ENCODE peak calls at places on chromosomes 13 and 19, in nine cellular contexts. B is suprapubic skin, A is GM12891, Q is GM12878, N is SK-N-SH, P is breast epithelium, J is HL-60, R is esophagus muscularis mucosa, K is K562. T is an unnamed sample.

GRCh38 chr19:58037927-58038687 is 4.3 kb downstream of the ZSCAN1 start:
- DNase-seq in N (no peak), B (no peak), A (no peak), K (no peak), R (no peak), P (no peak), J (no peak), Q (no peak), T (no peak)

GRCh38 chr13:35472308-35473008 is 4.0 kb downstream of the MAB21L1 start:
- DNase-seq in P (no peak), A (no peak), J (no peak), B (no peak), N (peak), Q (no peak), R (no peak), K (no peak), T (no peak)

GRCh38 chr13:93769126-93769525 is 542.5 kb downstream of the GPC6 start:
- DNase-seq in B (no peak), R (no peak), P (no peak), N (no peak), A (no peak), K (no peak), Q (no peak), J (no peak), T (no peak)

GRCh38 chr19:5016781-5017180 is 47.9 kb downstream of the KDM4B start:
- DNase-seq in P (no peak), J (no peak), A (no peak), Q (no peak), K (peak), R (no peak), N (no peak), B (no peak), T (no peak)

GRCh38 chr13:59607780-59608233 is 555.9 kb downstream of the DIAPH3 start:
- DNase-seq in P (no peak), Q (no peak), R (no peak), N (no peak), A (no peak), K (no peak), J (no peak), B (no peak), T (no peak)

GRCh38 chr13:51620165-51620983 is 36.1 kb downstream of the WDFY2 start:
- DNase-seq in K (no peak), Q (no peak), P (no peak), A (no peak), N (no peak), B (no peak), J (no peak), R (no peak), T (no peak)

GRCh38 chr13:112486386-112487126 is 101.4 kb downstream of the TUBGCP3 start:
- DNase-seq in K (no peak), J (no peak), B (no peak), N (no peak), P (no peak), Q (no peak), R (no peak), A (no peak), T (no peak)

GRCh38 chr13:79772811-79773210 is 291.9 kb downstream of the NDFIP2 start:
- DNase-seq in Q (no peak), A (no peak), N (no peak), P (no peak), B (no peak), J (no peak), K (no peak), R (no peak), T (no peak)

GRCh38 chr13:111225184-111225583 is 95.3 kb upstream of the TEX29 start:
- DNase-seq in N (no peak), B (no peak), K (no peak), P (no peak), J (no peak), A (no peak), Q (no peak), R (no peak), T (no peak)

GRCh38 chr13:32086791-32087441 is 55.3 kb downstream of the FRY start:
- DNase-seq in N (no peak), R (no peak), P (no peak), Q (no peak), J (no peak), B (no peak), K (no peak), A (no peak), T (no peak)

GRCh38 chr13:36549771-36550170 is 117.5 kb downstream of the CCNA1 start:
- DNase-seq in N (peak), A (no peak), J (no peak), K (no peak), P (no peak), B (no peak), Q (no peak), R (no peak), T (no peak)

GRCh38 chr13:33114146-33114545 is 97.9 kb downstream of the KL start:
- DNase-seq in P (no peak), N (no peak), Q (no peak), B (no peak), K (no peak), J (no peak), A (no peak), R (no peak), T (no peak)

GRCh38 chr19:52474351-52475127 is 21.2 kb downstream of the ZNF578 start:
- DNase-seq in R (no peak), B (no peak), A (no peak), P (no peak), J (no peak), N (no peak), K (no peak), Q (no peak), T (no peak)

GRCh38 chr13:28541966-28542365 is 47.0 kb upstream of the FLT1 start:
- DNase-seq in R (no peak), Q (no peak), P (no peak), J (no peak), B (no peak), A (no peak), N (no peak), K (no peak), T (no peak)
- TF ChIP-seq POLR2AphosphoS5 in R (no peak), Q (no peak), P (no peak), J (no peak), B (no peak), A (no peak), N (no peak), K (no peak), T (no peak)

GRCh38 chr19:3034194-3034844 is 5.2 kb upstream of the TLE2 start:
- DNase-seq in R (no peak), N (no peak), J (no peak), Q (no peak), B (no peak), K (peak), A (no peak), P (no peak), T (no peak)

GRCh38 chr19:3036119-3036794 is 7.2 kb upstream of the TLE2 start:
- DNase-seq in A (peak), Q (peak), J (peak), K (peak), B (peak), R (peak), P (peak), N (peak), T (peak)

GRCh38 chr19:3033595-3034193 is 4.6 kb upstream of the TLE2 start:
- DNase-seq in J (no peak), A (no peak), P (no peak), Q (no peak), K (no peak), R (no peak), B (no peak), N (no peak), T (no peak)

GRCh38 chr19:3034845-3035541 is 5.9 kb upstream of the TLE2 start:
- DNase-seq in N (no peak), P (no peak), R (no peak), B (peak), J (no peak), K (peak), A (no peak), Q (peak), T (no peak)

GRCh38 chr19:3035542-3036118 is 6.5 kb upstream of the TLE2 start:
- DNase-seq in B (peak), Q (peak), A (peak), P (peak), R (peak), J (peak), K (peak), N (peak), T (peak)
- TF ChIP-seq POLR2AphosphoS5 in B (no peak), Q (peak), A (peak), P (peak), R (peak), J (no peak), K (peak), N (peak), T (peak)

GRCh38 chr13:20715340-20715732 is 11.8 kb downstream of the IL17D start:
- DNase-seq in R (no peak), A (no peak), Q (no peak), K (no peak), P (no peak), N (no peak), B (no peak), J (no peak), T (no peak)

GRCh38 chr13:20713751-20714150 is 10.3 kb downstream of the IL17D start:
- DNase-seq in Q (no peak), N (no peak), J (no peak), R (no peak), K (no peak), P (no peak), B (no peak), A (no peak), T (no peak)

GRCh38 chr13:20714161-20714560 is 10.7 kb downstream of the IL17D start:
- DNase-seq in A (no peak), Q (no peak), B (no peak), P (no peak), N (no peak), J (no peak), R (no peak), K (no peak), T (no peak)

GRCh38 chr13:20713014-20713376 is 9.5 kb downstream of the IL17D start:
- DNase-seq in P (no peak), K (no peak), J (no peak), R (no peak), N (no peak), B (no peak), A (no peak), Q (no peak), T (no peak)

DNA sequence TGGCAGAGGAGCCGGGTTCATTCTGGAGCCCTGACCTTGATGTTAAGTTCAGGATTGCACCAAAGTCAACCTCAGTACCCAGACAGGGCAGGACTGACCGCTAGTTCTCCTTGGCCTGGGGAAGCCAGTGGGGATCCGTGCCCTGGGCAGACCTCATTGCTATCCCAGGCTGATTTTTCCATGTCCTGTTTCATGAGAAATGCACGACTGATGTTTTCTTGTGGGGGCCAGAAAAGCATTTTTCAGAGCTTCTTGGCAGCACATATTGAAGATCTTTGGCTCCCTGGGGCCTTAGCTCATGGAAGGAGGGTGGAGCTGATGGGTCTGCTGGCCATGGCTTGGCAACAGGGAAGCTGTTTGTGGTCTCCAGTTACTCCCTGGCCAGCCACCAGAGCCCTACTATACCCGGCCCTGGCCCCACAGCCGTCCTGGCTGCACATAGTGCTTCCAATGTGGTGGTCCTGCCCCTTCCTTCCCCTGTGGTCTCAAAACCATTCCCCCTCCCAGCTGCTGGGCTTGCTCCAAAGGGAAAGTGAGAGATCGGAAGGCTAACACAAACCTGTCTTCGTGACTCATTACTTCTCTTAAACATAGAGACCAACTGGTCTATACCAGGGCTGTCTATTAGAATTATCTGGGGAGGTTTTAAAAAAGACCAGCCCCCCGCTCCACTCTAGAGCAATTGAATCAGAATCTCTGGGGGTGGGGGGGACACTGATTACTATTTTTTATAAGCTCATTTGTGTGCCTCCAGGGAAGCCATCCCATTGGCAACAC is 11.3 kb downstream of the IL17D start:
- DNase-seq in P (no peak), R (no peak), B (peak), A (no peak), J (no peak), Q (no peak), K (no peak), N (no peak), T (no peak)
- TF ChIP-seq POLR2AphosphoS5 in P (no peak), R (no peak), B (no peak), A (no peak), J (no peak), Q (no peak), K (no peak), N (peak), T (no peak)

GRCh38 chr13:22487932-22488331 is 692.8 kb upstream of the SGCG start:
- DNase-seq in K (no peak), J (no peak), P (no peak), Q (no peak), N (no peak), A (no peak), B (no peak), R (no peak), T (no peak)
- TF ChIP-seq POLR2AphosphoS5 in K (no peak), J (no peak), P (no peak), Q (no peak), N (no peak), A (no peak), B (no peak), R (no peak), T (no peak)

DNA sequence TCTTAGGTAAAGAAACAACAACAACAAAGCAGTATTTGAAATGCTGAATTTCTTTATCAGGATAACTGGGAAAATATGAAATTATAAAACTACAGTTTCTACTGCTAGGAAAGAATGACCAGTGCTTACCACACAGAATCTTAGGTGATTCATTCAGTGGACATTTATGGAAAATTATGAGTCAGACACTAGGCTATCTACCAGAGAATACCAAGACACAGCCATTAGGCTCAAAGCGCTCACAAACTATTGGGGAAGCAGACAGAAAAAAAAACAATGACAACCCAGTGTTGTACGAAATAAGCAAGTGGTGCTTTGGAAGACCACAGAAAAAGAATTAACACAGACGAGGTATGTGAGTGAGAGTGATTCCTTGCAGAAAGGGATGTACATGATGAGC is 1019.5 kb downstream of the PCDH9 start:
- DNase-seq in K (peak), Q (no peak), R (no peak), J (no peak), B (no peak), N (no peak), P (no peak), A (no peak), T (no peak)
- TF ChIP-seq POLR2AphosphoS5 in K (no peak), Q (no peak), R (no peak), J (no peak), B (no peak), N (peak), P (no peak), A (no peak), T (no peak)

GRCh38 chr19:1163934-1164683 is 10.0 kb downstream of the SBNO2 start:
- DNase-seq in Q (no peak), B (peak), J (peak), A (no peak), P (no peak), N (no peak), K (no peak), R (no peak), T (no peak)
- TF ChIP-seq POLR2AphosphoS5 in Q (no peak), B (no peak), J (no peak), A (no peak), P (no peak), N (no peak), K (no peak), R (no peak), T (no peak)

GRCh38 chr19:12782174-12782423 is 6.7 kb upstream of the HOOK2 start:
- DNase-seq in K (no peak), A (no peak), B (peak), P (no peak), R (no peak), J (no peak), N (no peak), Q (no peak), T (no peak)

GRCh38 chr19:12784394-12784870 is 6.9 kb upstream of the JUNB start:
- DNase-seq in K (peak), R (no peak), P (no peak), J (no peak), A (no peak), N (no peak), Q (no peak), B (no peak), T (no peak)

GRCh38 chr19:12783849-12784393 is 7.4 kb upstream of the JUNB start:
- DNase-seq in A (no peak), N (no peak), B (peak), Q (no peak), P (no peak), J (no peak), R (no peak), K (peak), T (no peak)

GRCh38 chr19:12783226-12783848 is 7.9 kb upstream of the JUNB start:
- DNase-seq in B (no peak), N (no peak), A (no peak), P (no peak), K (peak), Q (no peak), R (no peak), J (no peak), T (no peak)

GRCh38 chr19:12782424-12783225 is 7.3 kb upstream of the HOOK2 start:
- DNase-seq in P (peak), N (peak), Q (no peak), J (peak), K (peak), B (peak), A (no peak), R (no peak), T (peak)
- TF ChIP-seq POLR2AphosphoS5 in P (peak), N (peak), Q (no peak), J (no peak), K (no peak), B (peak), A (no peak), R (peak), T (no peak)